ENCODE peak calls at places on chromosome 5, in ten cellular contexts. W, I, U, Q, F, P, O, A, R and D are unnamed samples.

GRCh38 chr5:10588109-10588775 is 24.4 kb downstream of the ANKRD33B start:
- DNase-seq in F (no peak), A (no peak), O (no peak), U (no peak), R (no peak), I (no peak), W (no peak), Q (no peak), P (no peak), D (no peak)

GRCh38 chr5:149563461-149563860 is 12.2 kb upstream of the CSNK1A1 start:
- DNase-seq in F (no peak), U (no peak), A (no peak), W (no peak), Q (no peak), I (no peak), P (no peak), R (no peak), O (no peak), D (no peak)

GRCh38 chr5:151244210-151244609 is 8.8 kb upstream of the GM2A start:
- DNase-seq in O (no peak), A (no peak), U (no peak), I (no peak), R (no peak), W (no peak), F (no peak), P (no peak), Q (no peak), D (no peak)

GRCh38 chr5:1521671-1522600 is 1.8 kb downstream of the LPCAT1 start:
- DNase-seq in U (peak; percentile 10), P (peak; percentile 19), I (peak; percentile 59), W (peak; percentile 58), Q (no peak), F (peak; percentile 21), O (peak; percentile 48), R (peak; percentile 78), A (peak; percentile 66), D (peak; percentile 77)

GRCh38 chr5:180210961-180211760 is 2.1 kb upstream of the RASGEF1C start:
- DNase-seq in O (no peak), R (peak; percentile 59), Q (no peak), P (no peak), U (no peak), W (no peak), F (no peak), I (no peak), A (no peak), D (no peak)

GRCh38 chr5:100406640-100407039 is 128.5 kb upstream of the FAM174A start:
- DNase-seq in R (no peak), A (no peak), O (no peak), I (no peak), F (no peak), W (no peak), Q (no peak), P (no peak), U (no peak), D (no peak)

GRCh38 chr5:179303801-179304200 is 41.5 kb downstream of the ADAMTS2 start:
- DNase-seq in P (no peak), F (no peak), I (no peak), O (no peak), Q (no peak), R (no peak), U (no peak), A (no peak), W (no peak), D (peak; percentile 12)

GRCh38 chr5:171457208-171457981 is 37.9 kb downstream of the FGF18 start:
- DNase-seq in W (no peak), P (no peak), O (no peak), A (no peak), I (no peak), R (no peak), Q (no peak), F (no peak), U (no peak), D (no peak)

GRCh38 chr5:61397238-61397637 is 65.2 kb downstream of the ZSWIM6 start:
- DNase-seq in R (no peak), O (no peak), W (no peak), I (no peak), F (no peak), A (no peak), P (no peak), U (no peak), Q (no peak), D (no peak)

GRCh38 chr5:63923914-63924313 is 38.3 kb downstream of the HTR1A start:
- DNase-seq in R (no peak), W (no peak), U (peak; percentile 92), F (peak; percentile 48), A (no peak), P (peak; percentile 88), O (no peak), Q (no peak), I (no peak), D (no peak)

GRCh38 chr5:140113699-140114263 is at the start of gene PURA:
- DNase-seq in Q (no peak), F (peak; percentile 97), A (peak; percentile 95), I (peak; percentile 94), U (peak; percentile 97), O (peak; percentile 96), W (peak; percentile 96), R (peak; percentile 96), P (peak; percentile 95), D (peak; percentile 99)

GRCh38 chr5:40017151-40017550 is 592.4 kb upstream of the DAB2 start:
- DNase-seq in Q (no peak), F (no peak), W (no peak), I (no peak), U (no peak), O (no peak), R (no peak), P (no peak), A (no peak), D (no peak)

GRCh38 chr5:170223349-170223748 is 9.4 kb upstream of the C5orf58 start:
- DNase-seq in R (no peak), O (no peak), P (no peak), F (no peak), U (no peak), W (no peak), Q (no peak), A (no peak), I (no peak), D (no peak)

GRCh38 chr5:2511131-2511530 is 240.3 kb downstream of the IRX2 start:
- DNase-seq in F (no peak), O (no peak), R (no peak), U (no peak), W (no peak), Q (no peak), I (no peak), A (no peak), P (no peak), D (no peak)

GRCh38 chr5:117463836-117464235 is 889.2 kb upstream of the SEMA6A start:
- DNase-seq in R (no peak), W (no peak), O (no peak), F (no peak), A (no peak), P (no peak), I (no peak), Q (no peak), U (no peak), D (no peak)

GRCh38 chr5:13601152-13601551 is 343.3 kb downstream of the DNAH5 start:
- DNase-seq in A (no peak), Q (no peak), I (no peak), U (no peak), F (no peak), W (no peak), R (no peak), O (no peak), P (no peak), D (no peak)

GRCh38 chr5:13591621-13592020 is 352.9 kb downstream of the DNAH5 start:
- DNase-seq in P (no peak), R (no peak), I (no peak), F (no peak), W (no peak), O (no peak), U (no peak), Q (no peak), A (no peak), D (no peak)

GRCh38 chr5:13595978-13596377 is 348.5 kb downstream of the DNAH5 start:
- DNase-seq in F (no peak), I (no peak), U (no peak), P (no peak), R (no peak), W (no peak), A (no peak), Q (no peak), O (no peak), D (no peak)
- H3K4me1 ChIP-seq in F (no peaks in the 10 kb centered on the region), I (no peaks in the 10 kb centered on the region), U (no peaks in the 10 kb centered on the region), P (no peaks in the 10 kb centered on the region), R (no peaks in the 10 kb centered on the region), W (no peaks in the 10 kb centered on the region), A (no peaks in the 10 kb centered on the region), Q (no peaks in the 10 kb centered on the region), O (no peaks in the 10 kb centered on the region), D (no peaks in the 10 kb centered on the region)

GRCh38 chr5:134794136-134794535 is 35.6 kb downstream of the DDX46 start:
- DNase-seq in P (no peak), I (no peak), F (no peak), R (no peak), Q (no peak), W (no peak), A (peak; percentile 54), O (no peak), U (no peak), D (no peak)

GRCh38 chr5:134792287-134792686 is 33.7 kb downstream of the DDX46 start:
- DNase-seq in F (no peak), W (no peak), O (no peak), I (no peak), R (no peak), Q (no peak), A (no peak), P (no peak), U (no peak), D (no peak)

GRCh38 chr5:134793111-134793510 is 34.5 kb downstream of the DDX46 start:
- DNase-seq in O (no peak), W (no peak), A (no peak), U (no peak), I (no peak), F (no peak), P (no peak), Q (no peak), R (no peak), D (no peak)

GRCh38 chr5:134798468-134798867 is 39.9 kb downstream of the DDX46 start:
- DNase-seq in F (no peak), R (no peak), Q (no peak), I (no peak), O (no peak), W (no peak), P (no peak), A (no peak), U (no peak), D (no peak)

GRCh38 chr5:134794819-134795218 is 36.2 kb downstream of the DDX46 start:
- DNase-seq in W (no peak), Q (no peak), P (no peak), I (no peak), F (no peak), U (no peak), A (no peak), R (no peak), O (no peak), D (no peak)
- H3K36me3 ChIP-seq in W (peaks cover 81% of the 10 kb centered on the region), Q (peaks cover 16% of the 10 kb centered on the region), P (peaks cover 7% of the 10 kb centered on the region), I (peaks cover 81% of the 10 kb centered on the region), F (peaks cover 67% of the 10 kb centered on the region), U (peaks cover 4% of the 10 kb centered on the region), A (peaks cover 7% of the 10 kb centered on the region), R (peaks cover 71% of the 10 kb centered on the region), O (peaks cover 5% of the 10 kb centered on the region), D (peaks cover 9% of the 10 kb centered on the region)

GRCh38 chr5:96516631-96517071 is 83.6 kb upstream of the PCSK1 start:
- DNase-seq in P (no peak), R (no peak), U (no peak), F (no peak), A (no peak), W (no peak), O (no peak), Q (no peak), I (no peak), D (no peak)
- H3K27ac ChIP-seq in P (no peak overlapping the region), R (no peak overlapping the region), U (no peak overlapping the region), F (peak overlapping the region; percentile 29), A (no peak overlapping the region), W (no peak overlapping the region), O (no peak overlapping the region), Q (no peak overlapping the region), I (no peak overlapping the region), D (no peak overlapping the region)

GRCh38 chr5:73668422-73669116 is 42.6 kb downstream of the ARHGEF28 start:
- DNase-seq in P (no peak), U (no peak), O (no peak), Q (no peak), I (no peak), R (no peak), A (no peak), F (no peak), W (no peak), D (no peak)
- H3K4me1 ChIP-seq in P (peaks cover under 1% of the 10 kb centered on the region), U (peaks cover 52% of the 10 kb centered on the region), O (no peaks in the 10 kb centered on the region), Q (no peaks in the 10 kb centered on the region), I (no peaks in the 10 kb centered on the region), R (peaks cover 13% of the 10 kb centered on the region), A (no peaks in the 10 kb centered on the region), F (peaks cover 27% of the 10 kb centered on the region), W (peaks cover 6% of the 10 kb centered on the region), D (peaks cover 6% of the 10 kb centered on the region)